ENCODE peak calls at places on chromosomes 5 and 9, in seven cellular contexts. One of them, this sample, is unnamed.

GRCh38 chr5:112957970-112958773 is 18.4 kb upstream of the DCP2 start:
- DNase-seq in DMS 273 treated with DMSO at 0.1 percent for 48 hours: peak
- DNase-seq in lung microvascular endothelial cell: peak
- DNase-seq in thyroid gland: peak
- DNase-seq in iPS DF 6.9: no peak
- DNase-seq in adipocyte: peak
- DNase-seq in colonic mucosa: peak
- DNase-seq in this sample: peak

GRCh38 chr5:178778919-178779318 is 48.5 kb upstream of the ZNF354A start:
- DNase-seq in DMS 273 treated with DMSO at 0.1 percent for 48 hours: no peak
- DNase-seq in colonic mucosa: no peak
- DNase-seq in adipocyte: no peak
- DNase-seq in lung microvascular endothelial cell: no peak
- DNase-seq in iPS DF 6.9: no peak
- DNase-seq in thyroid gland: no peak
- DNase-seq in this sample: peak

GRCh38 chr5:44365351-44365750 is 23.9 kb downstream of the FGF10 start:
- DNase-seq in iPS DF 6.9: no peak
- DNase-seq in DMS 273 treated with DMSO at 0.1 percent for 48 hours: no peak
- DNase-seq in thyroid gland: no peak
- DNase-seq in colonic mucosa: no peak
- DNase-seq in adipocyte: peak
- DNase-seq in lung microvascular endothelial cell: no peak
- DNase-seq in this sample: no peak

GRCh38 chr9:126020836-126021235 is 273.7 kb downstream of the PBX3 start:
- DNase-seq in lung microvascular endothelial cell: no peak
- DNase-seq in thyroid gland: no peak
- DNase-seq in colonic mucosa: no peak
- DNase-seq in DMS 273 treated with DMSO at 0.1 percent for 48 hours: no peak
- DNase-seq in adipocyte: no peak
- DNase-seq in iPS DF 6.9: no peak
- DNase-seq in this sample: no peak

GRCh38 chr9:134375430-134376385 is 49.5 kb downstream of the RXRA start:
- DNase-seq in thyroid gland: peak
- DNase-seq in DMS 273 treated with DMSO at 0.1 percent for 48 hours: peak
- DNase-seq in iPS DF 6.9: no peak
- DNase-seq in lung microvascular endothelial cell: peak
- DNase-seq in adipocyte: peak
- DNase-seq in colonic mucosa: no peak
- DNase-seq in this sample: no peak

GRCh38 chr9:136567651-136568287 is 21.9 kb upstream of the NOTCH1 start:
- DNase-seq in thyroid gland: peak
- DNase-seq in adipocyte: peak
- DNase-seq in lung microvascular endothelial cell: peak
- DNase-seq in DMS 273 treated with DMSO at 0.1 percent for 48 hours: no peak
- DNase-seq in iPS DF 6.9: no peak
- DNase-seq in colonic mucosa: no peak
- DNase-seq in this sample: peak

GRCh38 chr9:130364619-130365322 is 80.0 kb upstream of the ASS1 start:
- DNase-seq in adipocyte: no peak
- DNase-seq in lung microvascular endothelial cell: no peak
- DNase-seq in colonic mucosa: no peak
- DNase-seq in iPS DF 6.9: no peak
- DNase-seq in DMS 273 treated with DMSO at 0.1 percent for 48 hours: no peak
- DNase-seq in thyroid gland: no peak
- DNase-seq in this sample: peak

GRCh38 chr5:142810081-142810480 is 39.9 kb downstream of the ARHGAP26 start:
- DNase-seq in iPS DF 6.9: no peak
- DNase-seq in DMS 273 treated with DMSO at 0.1 percent for 48 hours: no peak
- DNase-seq in adipocyte: no peak
- DNase-seq in thyroid gland: no peak
- DNase-seq in colonic mucosa: no peak
- DNase-seq in lung microvascular endothelial cell: peak
- DNase-seq in this sample: no peak

GRCh38 chr5:158384535-158385421 is 525.8 kb upstream of the CLINT1 start:
- DNase-seq in thyroid gland: no peak
- DNase-seq in iPS DF 6.9: no peak
- DNase-seq in DMS 273 treated with DMSO at 0.1 percent for 48 hours: no peak
- DNase-seq in lung microvascular endothelial cell: peak
- DNase-seq in adipocyte: peak
- DNase-seq in colonic mucosa: no peak
- DNase-seq in this sample: peak

GRCh38 chr5:172983542-172984243 is at the start of gene ATP6V0E1:
- DNase-seq in adipocyte: peak
- DNase-seq in thyroid gland: peak
- DNase-seq in iPS DF 6.9: peak
- DNase-seq in colonic mucosa: peak
- DNase-seq in DMS 273 treated with DMSO at 0.1 percent for 48 hours: peak
- DNase-seq in lung microvascular endothelial cell: peak
- DNase-seq in this sample: peak

GRCh38 chr9:87392091-87392490 is 105.6 kb upstream of the DAPK1 start:
- DNase-seq in colonic mucosa: no peak
- DNase-seq in thyroid gland: no peak
- DNase-seq in DMS 273 treated with DMSO at 0.1 percent for 48 hours: no peak
- DNase-seq in adipocyte: no peak
- DNase-seq in iPS DF 6.9: no peak
- DNase-seq in lung microvascular endothelial cell: no peak
- DNase-seq in this sample: no peak

GRCh38 chr5:2031581-2031980 is 148.9 kb upstream of the IRX4 start:
- DNase-seq in iPS DF 6.9: no peak
- DNase-seq in DMS 273 treated with DMSO at 0.1 percent for 48 hours: no peak
- DNase-seq in colonic mucosa: no peak
- DNase-seq in thyroid gland: no peak
- DNase-seq in lung microvascular endothelial cell: no peak
- DNase-seq in adipocyte: no peak
- DNase-seq in this sample: no peak

GRCh38 chr5:68000805-68001204 is 214.8 kb upstream of the PIK3R1 start:
- DNase-seq in DMS 273 treated with DMSO at 0.1 percent for 48 hours: no peak
- DNase-seq in adipocyte: no peak
- DNase-seq in lung microvascular endothelial cell: peak
- DNase-seq in thyroid gland: no peak
- DNase-seq in iPS DF 6.9: no peak
- DNase-seq in colonic mucosa: no peak
- DNase-seq in this sample: no peak

GRCh38 chr5:140364472-140364765 is 4.4 kb downstream of the SLC4A9 start:
- DNase-seq in adipocyte: no peak
- DNase-seq in iPS DF 6.9: no peak
- DNase-seq in thyroid gland: no peak
- DNase-seq in colonic mucosa: no peak
- DNase-seq in lung microvascular endothelial cell: no peak
- DNase-seq in DMS 273 treated with DMSO at 0.1 percent for 48 hours: no peak
- DNase-seq in this sample: no peak